ENCODE peak calls at places on chromosome 12, in four cellular contexts. One of them, this sample, is unnamed.

GRCh38 chr12:69330475-69331473 is 17.4 kb upstream of the LYZ start:
- DNase-seq in foreskin fibroblast: peak; percentile 41
- DNase-seq in progenitor cell of endocrine pancreas: no peak
- DNase-seq in keratinocyte: no peak
- DNase-seq in this sample: no peak

GRCh38 chr12:82695531-82695930 is 8.8 kb downstream of the TMTC2 start:
- DNase-seq in foreskin fibroblast: no peak
- DNase-seq in progenitor cell of endocrine pancreas: no peak
- DNase-seq in keratinocyte: no peak
- DNase-seq in this sample: no peak

GRCh38 chr12:25761356-25761755 is 197.1 kb upstream of the RASSF8 start:
- DNase-seq in foreskin fibroblast: no peak
- DNase-seq in progenitor cell of endocrine pancreas: no peak
- DNase-seq in keratinocyte: no peak
- DNase-seq in this sample: no peak

GRCh38 chr12:806116-806805 is 53.9 kb downstream of the WNK1 start:
- DNase-seq in foreskin fibroblast: no peak
- DNase-seq in progenitor cell of endocrine pancreas: no peak
- DNase-seq in keratinocyte: no peak
- DNase-seq in this sample: no peak

GRCh38 chr12:21559855-21560569 is 33.9 kb downstream of the SPX start:
- DNase-seq in foreskin fibroblast: peak; percentile 54
- DNase-seq in progenitor cell of endocrine pancreas: no peak
- DNase-seq in keratinocyte: peak; percentile 17
- DNase-seq in this sample: no peak

GRCh38 chr12:39426636-39427245 is 16.2 kb downstream of the KIF21A start:
- DNase-seq in foreskin fibroblast: peak; percentile 75
- DNase-seq in progenitor cell of endocrine pancreas: no peak
- DNase-seq in keratinocyte: peak; percentile 94
- DNase-seq in this sample: no peak

GRCh38 chr12:87020071-87020470 is 763.9 kb upstream of the MGAT4C start:
- DNase-seq in foreskin fibroblast: peak; percentile 0
- DNase-seq in progenitor cell of endocrine pancreas: no peak
- DNase-seq in keratinocyte: no peak
- DNase-seq in this sample: no peak

GRCh38 chr12:126027816-126028215 is 962.6 kb downstream of the AACS start:
- DNase-seq in foreskin fibroblast: no peak
- DNase-seq in progenitor cell of endocrine pancreas: no peak
- DNase-seq in keratinocyte: no peak
- DNase-seq in this sample: no peak

GRCh38 chr12:103821773-103822172 is 19.3 kb downstream of the NT5DC3 start:
- DNase-seq in foreskin fibroblast: peak; percentile 54
- DNase-seq in progenitor cell of endocrine pancreas: no peak
- DNase-seq in keratinocyte: no peak
- DNase-seq in this sample: no peak

GRCh38 chr12:65098364-65098763 is 22.7 kb downstream of the WIF1 start:
- DNase-seq in foreskin fibroblast: peak; percentile 47
- DNase-seq in progenitor cell of endocrine pancreas: no peak
- DNase-seq in keratinocyte: no peak
- DNase-seq in this sample: no peak

GRCh38 chr12:116609715-116610114 is 50.5 kb downstream of the MAP1LC3B2 start:
- DNase-seq in foreskin fibroblast: peak; percentile 31
- DNase-seq in progenitor cell of endocrine pancreas: no peak
- DNase-seq in keratinocyte: no peak
- DNase-seq in this sample: no peak

GRCh38 chr12:121953695-121954094 is 35.3 kb downstream of the CFAP251 start:
- DNase-seq in foreskin fibroblast: no peak
- DNase-seq in progenitor cell of endocrine pancreas: no peak
- DNase-seq in keratinocyte: no peak
- DNase-seq in this sample: no peak

GRCh38 chr12:13661005-13661887 is 320.2 kb downstream of the GRIN2B start:
- DNase-seq in foreskin fibroblast: peak; percentile 52
- DNase-seq in progenitor cell of endocrine pancreas: peak; percentile 44
- DNase-seq in keratinocyte: no peak
- DNase-seq in this sample: no peak

GRCh38 chr12:131279281-131279921 is 325.7 kb downstream of the ADGRD1 start:
- DNase-seq in foreskin fibroblast: no peak
- DNase-seq in progenitor cell of endocrine pancreas: no peak
- DNase-seq in keratinocyte: no peak
- DNase-seq in this sample: peak; percentile 79

GRCh38 chr12:128813392-128813791 is 10.4 kb downstream of the SLC15A4 start:
- DNase-seq in foreskin fibroblast: peak; percentile 73
- DNase-seq in progenitor cell of endocrine pancreas: no peak
- DNase-seq in keratinocyte: no peak
- DNase-seq in this sample: no peak

GRCh38 chr12:50764861-50765324 is 992 bp downstream of the ATF1 start:
- DNase-seq in foreskin fibroblast: peak; percentile 59
- DNase-seq in progenitor cell of endocrine pancreas: peak; percentile 12
- DNase-seq in keratinocyte: no peak
- DNase-seq in this sample: no peak

GRCh38 chr12:104010121-104010520 is 39.9 kb downstream of the GLT8D2 start:
- DNase-seq in foreskin fibroblast: no peak
- DNase-seq in progenitor cell of endocrine pancreas: no peak
- DNase-seq in keratinocyte: no peak
- DNase-seq in this sample: no peak

GRCh38 chr12:127926004-127926403 is 341.0 kb upstream of the TMEM132C start:
- DNase-seq in foreskin fibroblast: peak; percentile 58
- DNase-seq in progenitor cell of endocrine pancreas: peak; percentile 13
- DNase-seq in keratinocyte: no peak
- DNase-seq in this sample: no peak

GRCh38 chr12:1003600-1004271 is 12.7 kb downstream of the ERC1 start:
- DNase-seq in foreskin fibroblast: no peak
- DNase-seq in progenitor cell of endocrine pancreas: no peak
- DNase-seq in keratinocyte: no peak
- DNase-seq in this sample: no peak

GRCh38 chr12:28963554-28963953 is 185.5 kb upstream of the FAR2 start:
- DNase-seq in foreskin fibroblast: peak; percentile 70
- DNase-seq in progenitor cell of endocrine pancreas: no peak
- DNase-seq in keratinocyte: peak; percentile 32
- DNase-seq in this sample: no peak

GRCh38 chr12:15688838-15689237 is 100.3 kb downstream of the EPS8 start:
- DNase-seq in foreskin fibroblast: no peak
- DNase-seq in progenitor cell of endocrine pancreas: no peak
- DNase-seq in keratinocyte: no peak
- DNase-seq in this sample: no peak

GRCh38 chr12:116217045-116217444 is 60.4 kb downstream of the MED13L start:
- DNase-seq in foreskin fibroblast: no peak
- DNase-seq in progenitor cell of endocrine pancreas: no peak
- DNase-seq in keratinocyte: no peak
- DNase-seq in this sample: no peak

DNA sequence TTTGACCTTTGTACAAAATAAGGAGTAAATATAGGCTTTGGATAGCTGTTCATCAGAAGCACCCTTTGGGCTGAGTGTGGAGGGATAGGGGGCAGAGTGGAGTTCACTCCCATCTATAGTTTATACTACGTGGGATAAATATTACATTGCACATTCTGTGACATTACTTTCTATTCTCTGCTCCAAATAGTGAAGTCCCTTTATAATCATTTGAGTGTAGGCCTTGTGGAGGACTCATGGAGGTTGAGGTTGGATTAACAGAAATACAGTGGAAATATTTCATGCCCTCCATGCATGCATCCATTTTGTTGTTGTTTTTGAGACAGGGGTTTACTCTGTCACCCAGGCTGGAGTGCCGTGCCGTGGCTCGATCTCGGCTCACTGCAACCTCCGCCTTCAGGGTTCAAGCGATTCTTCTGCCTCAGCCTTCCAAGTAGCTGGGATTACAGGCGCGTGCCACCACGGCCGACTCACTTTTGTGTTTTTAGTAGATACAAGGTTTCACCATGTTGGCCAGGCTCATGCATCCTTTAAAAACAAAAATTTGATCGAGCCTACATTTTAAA is 1.4 kb downstream of the CHPT1 start:
- DNase-seq in foreskin fibroblast: peak; percentile 51
- DNase-seq in progenitor cell of endocrine pancreas: no peak
- DNase-seq in keratinocyte: no peak
- DNase-seq in this sample: no peak
- TF ChIP-seq CTCF in foreskin fibroblast: peak; percentile 25
- TF ChIP-seq CTCF in progenitor cell of endocrine pancreas: peak; percentile 10
- TF ChIP-seq CTCF in keratinocyte: peak; percentile 38
- TF ChIP-seq CTCF in this sample: peak; percentile 62

DNA sequence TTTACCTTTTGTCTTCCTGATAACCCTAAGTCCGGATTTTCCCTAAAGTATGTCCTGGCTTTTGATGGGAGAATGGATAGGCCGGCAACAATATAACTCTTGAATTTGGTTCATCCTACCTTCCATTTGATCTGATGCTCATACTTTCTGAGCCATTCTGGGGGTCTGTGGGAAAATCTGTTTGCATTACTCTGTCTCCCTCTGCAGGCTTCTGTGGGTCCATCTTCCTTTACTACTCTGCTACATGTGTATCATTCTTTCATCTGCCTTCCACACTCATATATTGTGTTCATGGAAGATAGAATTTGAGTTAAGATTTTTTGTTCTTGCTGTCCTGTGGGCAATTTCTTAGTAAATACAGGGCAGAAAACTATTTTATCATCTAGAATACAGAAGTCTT is 101.5 kb downstream of the NAV3 start:
- DNase-seq in foreskin fibroblast: no peak
- DNase-seq in progenitor cell of endocrine pancreas: no peak
- DNase-seq in keratinocyte: no peak
- DNase-seq in this sample: no peak
- TF ChIP-seq CTCF in foreskin fibroblast: no peak
- TF ChIP-seq CTCF in progenitor cell of endocrine pancreas: no peak
- TF ChIP-seq CTCF in keratinocyte: peak; percentile 1
- TF ChIP-seq CTCF in this sample: peak; percentile 41

GRCh38 chr12:89059061-89059460 is 293.2 kb downstream of the DUSP6 start:
- DNase-seq in foreskin fibroblast: no peak
- DNase-seq in progenitor cell of endocrine pancreas: no peak
- DNase-seq in keratinocyte: no peak
- DNase-seq in this sample: no peak
- TF ChIP-seq CTCF in foreskin fibroblast: no peak
- TF ChIP-seq CTCF in progenitor cell of endocrine pancreas: no peak
- TF ChIP-seq CTCF in keratinocyte: no peak
- TF ChIP-seq CTCF in this sample: no peak

GRCh38 chr12:3797649-3798048 is 44.7 kb upstream of the CRACR2A start:
- DNase-seq in foreskin fibroblast: peak; percentile 16
- DNase-seq in progenitor cell of endocrine pancreas: no peak
- DNase-seq in keratinocyte: no peak
- DNase-seq in this sample: no peak
- TF ChIP-seq CTCF in foreskin fibroblast: no peak
- TF ChIP-seq CTCF in progenitor cell of endocrine pancreas: peak; percentile 56
- TF ChIP-seq CTCF in keratinocyte: no peak
- TF ChIP-seq CTCF in this sample: peak; percentile 17

GRCh38 chr12:110579889-110580253 is 3.2 kb downstream of the PPTC7 start:
- DNase-seq in foreskin fibroblast: no peak
- DNase-seq in progenitor cell of endocrine pancreas: no peak
- DNase-seq in keratinocyte: no peak
- DNase-seq in this sample: no peak

GRCh38 chr12:110576504-110576903 is 6.6 kb downstream of the PPTC7 start:
- DNase-seq in foreskin fibroblast: no peak
- DNase-seq in progenitor cell of endocrine pancreas: no peak
- DNase-seq in keratinocyte: no peak
- DNase-seq in this sample: no peak

GRCh38 chr12:110579239-110579888 is 3.8 kb downstream of the PPTC7 start:
- DNase-seq in foreskin fibroblast: no peak
- DNase-seq in progenitor cell of endocrine pancreas: no peak
- DNase-seq in keratinocyte: no peak
- DNase-seq in this sample: no peak

GRCh38 chr12:110578522-110579238 is 4.4 kb downstream of the PPTC7 start:
- DNase-seq in foreskin fibroblast: no peak
- DNase-seq in progenitor cell of endocrine pancreas: no peak
- DNase-seq in keratinocyte: peak; percentile 70
- DNase-seq in this sample: no peak

GRCh38 chr12:110577717-110578521 is 5.2 kb downstream of the PPTC7 start:
- DNase-seq in foreskin fibroblast: peak; percentile 86
- DNase-seq in progenitor cell of endocrine pancreas: no peak
- DNase-seq in keratinocyte: peak; percentile 87
- DNase-seq in this sample: no peak
- TF ChIP-seq CTCF in foreskin fibroblast: no peak
- TF ChIP-seq CTCF in progenitor cell of endocrine pancreas: no peak
- TF ChIP-seq CTCF in keratinocyte: no peak
- TF ChIP-seq CTCF in this sample: no peak

This sample was measured in chondrocyte.